ENCODE peak calls at places on chromosome 9, in nine cellular contexts. U, A, B, C, Y, D, V, L and Z are unnamed samples.

GRCh38 chr9:37034320-37034937 is 361 bp upstream of the PAX5 start:
- ATAC-seq in D (peak; percentile 38), U (peak; percentile 46), V (peak; percentile 5), C (peak; percentile 42), L (no peak), B (peak; percentile 35), A (peak; percentile 34), Y (no peak), Z (peak; percentile 40)

GRCh38 chr9:122572456-122572855 is 10.7 kb downstream of the OR1L8 start:
- ATAC-seq in V (no peak), U (peak; percentile 25), C (no peak), L (no peak), B (peak; percentile 90), Y (no peak), A (no peak), D (no peak), Z (peak; percentile 94)

GRCh38 chr9:22144226-22144625 is 135.1 kb upstream of the CDKN2B start:
- ATAC-seq in B (no peak), D (no peak), L (no peak), Y (no peak), U (no peak), C (no peak), V (no peak), A (no peak), Z (no peak)

GRCh38 chr9:99782962-99783718 is 38.5 kb upstream of the NR4A3 start:
- ATAC-seq in A (no peak), U (peak; percentile 93), B (no peak), D (peak; percentile 37), L (no peak), V (no peak), Y (no peak), C (no peak), Z (peak; percentile 37)

GRCh38 chr9:81521892-81522291 is 167.5 kb downstream of the TLE1 start:
- ATAC-seq in D (no peak), B (no peak), U (no peak), Y (peak; percentile 57), L (peak; percentile 68), A (no peak), V (no peak), C (no peak), Z (no peak)

GRCh38 chr9:120882935-120883607 is 6.1 kb upstream of the PHF19 start:
- ATAC-seq in A (no peak), B (peak; percentile 16), Y (no peak), C (peak; percentile 48), U (no peak), L (no peak), V (no peak), D (peak; percentile 86), Z (no peak)

GRCh38 chr9:518540-518939 is 303.9 kb downstream of the DOCK8 start:
- ATAC-seq in D (no peak), L (no peak), A (peak; percentile 57), B (no peak), C (peak; percentile 41), Y (peak; percentile 92), V (peak; percentile 81), U (no peak), Z (peak; percentile 46)

GRCh38 chr9:72948906-72949582 is 3.8 kb downstream of the ALDH1A1 start:
- ATAC-seq in L (peak; percentile 7), A (no peak), Y (no peak), V (no peak), D (no peak), C (peak; percentile 5), U (no peak), B (no peak), Z (no peak)

GRCh38 chr9:33142531-33142930 is 24.6 kb downstream of the B4GALT1 start:
- ATAC-seq in L (no peak), V (no peak), U (peak; percentile 47), A (no peak), C (no peak), D (peak; percentile 48), B (no peak), Y (no peak), Z (no peak)

GRCh38 chr9:104557179-104557634 is 11.8 kb upstream of the OR13C8 start:
- ATAC-seq in C (no peak), U (no peak), L (no peak), Y (no peak), V (no peak), B (no peak), D (no peak), A (no peak), Z (no peak)

GRCh38 chr9:94199776-94200175 is 59.3 kb upstream of the ZNF169 start:
- ATAC-seq in V (no peak), Y (no peak), L (no peak), D (no peak), A (no peak), B (no peak), U (no peak), C (no peak), Z (no peak)

GRCh38 chr9:127825319-127826051 is 22.8 kb downstream of the FPGS start:
- ATAC-seq in V (peak; percentile 17), L (peak; percentile 75), A (peak; percentile 45), U (peak; percentile 29), Y (peak; percentile 33), D (no peak), C (peak; percentile 60), B (no peak), Z (no peak)

GRCh38 chr9:129428890-129429577 is 191.9 kb downstream of the C9orf50 start:
- ATAC-seq in Y (no peak), V (no peak), A (no peak), B (no peak), L (no peak), C (no peak), D (no peak), U (no peak), Z (no peak)

GRCh38 chr9:131181091-131181681 is 55.8 kb downstream of the NUP214 start:
- ATAC-seq in V (no peak), A (no peak), U (no peak), L (no peak), C (no peak), D (no peak), Y (no peak), B (no peak), Z (no peak)

GRCh38 chr9:136629879-136630661 is 32.6 kb upstream of the EGFL7 start:
- ATAC-seq in A (peak; percentile 69), U (peak; percentile 72), L (peak; percentile 47), Y (peak; percentile 74), C (peak; percentile 43), B (peak; percentile 70), V (peak; percentile 72), D (peak; percentile 46), Z (peak; percentile 55)

GRCh38 chr9:98958271-98958989 is 14.7 kb downstream of the COL15A1 start:
- ATAC-seq in Y (peak; percentile 80), U (no peak), A (peak; percentile 62), C (peak; percentile 47), V (peak; percentile 73), D (no peak), B (no peak), L (peak; percentile 30), Z (no peak)

GRCh38 chr9:70413427-70413797 is 1.0 kb downstream of the KLF9 start:
- ATAC-seq in Y (peak; percentile 6), L (no peak), B (peak; percentile 10), U (peak; percentile 44), A (peak; percentile 49), D (peak; percentile 44), C (peak; percentile 37), V (peak; percentile 37), Z (peak; percentile 20)

GRCh38 chr9:137028013-137028280 is at the start of gene ABCA2:
- ATAC-seq in Y (no peak), C (no peak), U (no peak), D (no peak), B (no peak), A (no peak), V (no peak), L (no peak), Z (no peak)

GRCh38 chr9:130200038-130200979 is 28.1 kb downstream of the NCS1 start:
- ATAC-seq in Y (no peak), B (no peak), V (no peak), U (no peak), D (no peak), A (no peak), L (no peak), C (no peak), Z (no peak)

GRCh38 chr9:23851024-23851629 is 25.1 kb upstream of the ELAVL2 start:
- ATAC-seq in C (peak; percentile 79), Y (peak; percentile 97), A (peak; percentile 86), D (no peak), B (no peak), U (no peak), L (no peak), V (peak; percentile 88), Z (no peak)